ENCODE peak calls at places on chromosome 16, in eight cellular contexts. K, L, A, P, E, D, S and Y are unnamed samples.

GRCh38 chr16:81444448-81445121 is at the start of gene CMIP:
- DNase-seq in K (peak; percentile 69), L (peak; percentile 63), A (no peak), P (peak; percentile 70), E (peak; percentile 84), D (peak; percentile 81), S (no peak), Y (no peak)

GRCh38 chr16:27240948-27241531 is 27.5 kb downstream of the NSMCE1 start:
- DNase-seq in K (no peak), L (no peak), A (no peak), P (no peak), E (no peak), D (no peak), S (no peak), Y (no peak)

GRCh38 chr16:79347176-79347715 is 253.3 kb downstream of the MAF start:
- DNase-seq in K (no peak), L (no peak), A (no peak), P (no peak), E (no peak), D (no peak), S (no peak), Y (no peak)

GRCh38 chr16:68379472-68380347 is 68.6 kb downstream of the SMPD3 start:
- DNase-seq in K (no peak), L (no peak), A (no peak), P (no peak), E (no peak), D (peak; percentile 21), S (no peak), Y (no peak)

GRCh38 chr16:66291833-66292232 is 74.7 kb upstream of the CDH5 start:
- DNase-seq in K (no peak), L (no peak), A (no peak), P (no peak), E (peak; percentile 11), D (no peak), S (no peak), Y (no peak)

GRCh38 chr16:84332975-84333684 is 35.2 kb upstream of the ATP2C2 start:
- DNase-seq in K (no peak), L (no peak), A (no peak), P (no peak), E (no peak), D (no peak), S (no peak), Y (no peak)

GRCh38 chr16:53999123-53999522 is 287.5 kb downstream of the IRX3 start:
- DNase-seq in K (no peak), L (no peak), A (no peak), P (no peak), E (no peak), D (no peak), S (no peak), Y (no peak)

GRCh38 chr16:53821957-53822625 is 118.1 kb downstream of the FTO start:
- DNase-seq in K (no peak), L (no peak), A (no peak), P (peak; percentile 29), E (no peak), D (no peak), S (no peak), Y (no peak)

GRCh38 chr16:3665508-3665907 is 11.0 kb downstream of the DNASE1 start:
- DNase-seq in K (peak; percentile 37), L (no peak), A (no peak), P (no peak), E (peak; percentile 38), D (peak; percentile 63), S (peak; percentile 3), Y (no peak)

GRCh38 chr16:17404903-17405691 is 65.7 kb downstream of the XYLT1 start:
- DNase-seq in K (no peak), L (peak; percentile 64), A (no peak), P (no peak), E (no peak), D (no peak), S (no peak), Y (peak; percentile 81)

GRCh38 chr16:27795992-27796614 is 246.2 kb downstream of the KATNIP start:
- DNase-seq in K (no peak), L (peak; percentile 46), A (no peak), P (peak; percentile 52), E (no peak), D (peak; percentile 54), S (no peak), Y (no peak)

GRCh38 chr16:23317751-23318150 is 15.6 kb downstream of the SCNN1B start:
- DNase-seq in K (no peak), L (no peak), A (no peak), P (no peak), E (no peak), D (no peak), S (no peak), Y (no peak)